ENCODE peak calls at places on chromosomes 12 and 14, in nine cellular contexts. W is A673; B is endothelial cell; D is Calu3; J is mucosa of descending colon; K is uterus; C is colonic mucosa; T is cardiac fibroblast; I is CD8-positive, alpha-beta T cell. E is an unnamed sample.

GRCh38 chr14:61178226-61179060 is 102.7 kb downstream of the TMEM30B start:
- DNase-seq in W (peak), B (no peak), D (peak), J (no peak), K (no peak), C (no peak), T (peak), I (no peak), E (no peak)

GRCh38 chr12:77777274-77777673 is 53.4 kb upstream of the NAV3 start:
- DNase-seq in W (no peak), B (no peak), D (no peak), J (no peak), K (no peak), C (no peak), T (no peak), I (no peak), E (no peak)

GRCh38 chr12:24820872-24821271 is 128.0 kb downstream of the BCAT1 start:
- DNase-seq in W (no peak), B (no peak), D (no peak), J (no peak), K (no peak), C (no peak), T (peak), I (no peak), E (no peak)

GRCh38 chr12:67648306-67649164 is at the start of gene DYRK2:
- DNase-seq in W (peak), B (peak), D (peak), J (peak), K (peak), C (peak), T (peak), I (peak), E (peak)

GRCh38 chr12:17216156-17216555 is 610.2 kb upstream of the LMO3 start:
- DNase-seq in W (peak), B (no peak), D (no peak), J (no peak), K (no peak), C (no peak), T (no peak), I (no peak), E (no peak)

GRCh38 chr14:77489051-77489450 is 9.6 kb downstream of the ISM2 start:
- DNase-seq in W (no peak), B (no peak), D (no peak), J (no peak), K (no peak), C (no peak), T (no peak), I (no peak), E (no peak)

GRCh38 chr14:74491952-74492351 is 1.2 kb downstream of the NPC2 start:
- DNase-seq in W (peak), B (no peak), D (no peak), J (no peak), K (no peak), C (peak), T (peak), I (no peak), E (no peak)

GRCh38 chr14:104975481-104976197 is 2.5 kb downstream of the AHNAK2 start:
- DNase-seq in W (no peak), B (peak), D (no peak), J (peak), K (no peak), C (no peak), T (no peak), I (no peak), E (no peak)

GRCh38 chr12:75162845-75163244 is 46.8 kb downstream of the KCNC2 start:
- DNase-seq in W (no peak), B (no peak), D (no peak), J (no peak), K (no peak), C (no peak), T (no peak), I (no peak), E (no peak)

GRCh38 chr14:101840649-101841365 is 79.3 kb downstream of the PPP2R5C start:
- DNase-seq in W (no peak), B (no peak), D (no peak), J (no peak), K (no peak), C (no peak), T (no peak), I (no peak), E (no peak)

GRCh38 chr12:57767876-57768275 is 998 bp upstream of the CYP27B1 start:
- DNase-seq in W (no peak), B (no peak), D (no peak), J (no peak), K (no peak), C (no peak), T (no peak), I (no peak), E (no peak)

GRCh38 chr12:57767317-57767716 is 439 bp upstream of the CYP27B1 start:
- DNase-seq in W (no peak), B (no peak), D (no peak), J (no peak), K (no peak), C (no peak), T (no peak), I (no peak), E (no peak)

GRCh38 chr12:57770734-57771133 is 1.2 kb downstream of the METTL1 start:
- DNase-seq in W (no peak), B (no peak), D (no peak), J (no peak), K (no peak), C (no peak), T (no peak), I (no peak), E (no peak)

GRCh38 chr12:57771271-57771872 is 533 bp downstream of the METTL1 start:
- DNase-seq in W (peak), B (peak), D (peak), J (peak), K (peak), C (peak), T (peak), I (peak), E (peak)

GRCh38 chr12:57769594-57769993 is 2.3 kb downstream of the METTL1 start:
- DNase-seq in W (no peak), B (no peak), D (no peak), J (no peak), K (no peak), C (no peak), T (no peak), I (no peak), E (no peak)
- TF ChIP-seq CTCF in W (no peak), B (no peak), D (no peak), J (no peak), K (no peak), C (no peak), T (no peak), I (no peak), E (no peak)

DNA sequence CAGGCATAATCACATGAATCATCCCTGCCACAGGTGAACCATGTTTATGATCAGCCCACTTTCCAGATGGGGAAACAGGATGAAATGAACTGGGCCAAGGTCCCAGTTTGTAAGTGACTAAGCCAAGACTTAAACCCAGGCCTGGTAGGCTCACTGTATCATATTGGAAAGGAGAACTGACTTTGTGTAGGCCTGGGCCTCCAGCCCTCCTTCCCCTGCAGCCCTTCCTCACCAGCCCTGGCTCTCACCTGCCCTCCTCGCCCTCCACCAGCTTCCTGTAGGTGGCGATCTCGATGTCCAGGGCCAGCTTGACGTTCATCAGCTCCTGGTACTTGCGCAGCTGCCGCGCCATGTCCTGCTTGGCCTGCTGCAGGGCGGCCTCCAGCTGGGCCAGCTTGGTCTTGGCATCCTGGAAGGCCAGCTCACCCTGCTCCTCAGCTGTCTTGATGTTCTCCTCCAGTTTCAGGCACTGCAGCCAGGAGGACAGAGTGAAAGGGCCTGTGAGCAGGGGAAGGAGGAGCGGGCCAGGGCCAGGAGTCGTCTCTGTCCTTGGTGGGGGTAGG is 19.8 kb downstream of the KRT80 start:
- DNase-seq in W (no peak), B (peak), D (peak), J (no peak), K (no peak), C (peak), T (no peak), I (no peak), E (peak)
- TF ChIP-seq CTCF in W (peak), B (peak), D (no peak), J (no peak), K (no peak), C (peak), T (peak), I (no peak), E (peak)

GRCh38 chr14:70087380-70087697 is 101.4 kb downstream of the SLC8A3 start:
- DNase-seq in W (no peak), B (no peak), D (no peak), J (no peak), K (no peak), C (no peak), T (no peak), I (no peak), E (no peak)
- TF ChIP-seq CTCF in W (no peak), B (no peak), D (no peak), J (no peak), K (no peak), C (no peak), T (no peak), I (no peak), E (no peak)

DNA sequence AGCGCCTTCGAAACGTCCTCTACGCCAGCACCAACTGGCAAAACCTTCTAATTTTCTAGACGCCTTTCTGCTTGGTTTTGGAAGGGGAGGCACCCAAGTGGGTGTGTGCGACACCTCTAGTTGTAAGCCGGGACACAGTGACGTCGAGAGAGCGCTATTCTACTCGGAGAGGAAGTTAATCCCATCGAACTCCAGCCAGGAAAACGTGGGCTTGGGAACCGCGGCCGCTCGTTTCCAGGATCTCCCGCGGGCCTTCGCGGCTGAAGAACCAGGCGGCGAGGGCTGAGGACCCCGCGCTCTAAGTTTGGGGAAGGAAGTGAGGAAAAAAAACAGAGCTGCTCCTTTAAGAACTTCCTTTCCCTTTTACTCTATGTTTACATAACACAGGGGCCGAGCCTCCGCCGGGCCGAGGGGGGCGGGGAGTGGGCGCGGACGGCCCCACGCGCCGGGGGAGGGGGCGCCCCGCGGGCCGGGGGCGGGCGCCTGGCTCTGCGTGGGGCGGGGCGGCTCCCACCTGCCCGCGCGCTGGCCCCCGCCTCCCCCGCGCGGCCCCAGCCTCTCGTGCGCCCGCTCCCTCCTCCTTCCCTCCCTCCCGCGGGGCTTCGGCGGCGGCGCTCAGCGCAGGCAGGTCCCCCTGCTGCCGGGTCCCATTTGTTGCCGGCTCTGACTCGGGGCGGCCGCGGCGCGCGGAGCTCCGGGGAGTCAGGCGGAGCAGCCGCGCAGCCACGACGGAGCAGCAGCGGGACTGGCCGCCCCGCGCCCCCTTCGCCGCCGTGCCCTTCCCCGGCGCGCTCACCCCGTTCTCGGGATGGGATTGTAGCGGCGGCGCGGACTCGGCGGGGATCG is at the start of gene PELI2:
- DNase-seq in W (peak), B (peak), D (peak), J (peak), K (peak), C (peak), T (peak), I (peak), E (peak)
- TF ChIP-seq CTCF in W (no peak), B (peak), D (no peak), J (no peak), K (no peak), C (no peak), T (no peak), I (no peak), E (peak)

DNA sequence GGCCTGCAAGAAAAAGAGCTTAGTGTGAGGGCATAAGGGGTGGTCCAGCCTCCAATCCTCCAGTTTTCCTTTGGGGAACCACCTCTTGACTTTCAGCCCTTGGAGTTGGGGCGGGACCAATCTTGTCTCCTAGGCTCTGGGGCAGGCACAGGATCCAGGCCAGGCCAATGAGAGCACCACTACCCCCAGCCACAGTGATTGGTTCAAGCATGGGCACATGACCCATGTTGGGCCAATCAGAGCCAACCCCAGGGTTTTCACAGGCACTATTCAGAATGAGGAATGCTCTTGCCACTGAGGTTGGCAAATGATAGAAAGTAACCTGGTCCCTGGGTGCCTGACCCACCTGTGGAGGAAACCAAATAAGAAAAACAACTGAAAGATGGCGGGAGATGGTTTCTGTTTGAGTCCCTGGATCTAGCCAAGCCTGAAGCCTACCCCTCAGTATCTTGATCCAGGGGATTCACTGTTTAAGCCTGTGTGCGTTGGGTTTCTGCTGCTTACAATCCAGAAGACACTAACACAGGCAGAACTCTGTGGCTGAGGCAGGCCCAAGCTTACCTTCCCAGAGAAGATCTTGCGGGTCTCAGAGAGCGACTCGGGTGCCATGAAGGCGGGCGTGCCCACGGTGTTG is 42.9 kb downstream of the P2RX4 start:
- DNase-seq in W (peak), B (no peak), D (no peak), J (no peak), K (no peak), C (no peak), T (no peak), I (no peak), E (no peak)
- TF ChIP-seq CTCF in W (no peak), B (no peak), D (no peak), J (no peak), K (no peak), C (no peak), T (no peak), I (no peak), E (no peak)

DNA sequence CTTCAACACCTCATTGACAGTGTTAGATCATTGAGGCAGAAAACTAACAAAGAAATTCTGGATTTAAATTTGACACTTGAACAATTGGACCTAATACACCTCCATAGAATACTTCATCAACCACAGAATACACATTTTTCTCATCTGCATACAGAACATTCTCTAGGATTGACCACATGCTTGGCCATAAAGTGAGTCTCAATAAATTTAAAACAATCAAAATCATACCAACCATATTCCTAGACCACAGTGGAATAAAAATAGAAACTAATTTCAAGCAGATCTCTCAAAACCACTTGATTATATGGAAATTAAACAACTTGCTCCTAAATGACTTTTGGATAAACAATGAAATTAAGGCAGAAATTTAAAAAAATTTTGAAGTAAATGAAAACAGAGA is 82.3 kb downstream of the SLC38A4 start:
- DNase-seq in W (no peak), B (no peak), D (no peak), J (no peak), K (no peak), C (no peak), T (no peak), I (no peak), E (no peak)
- TF ChIP-seq CTCF in W (no peak), B (no peak), D (no peak), J (no peak), K (no peak), C (no peak), T (no peak), I (no peak), E (no peak)

DNA sequence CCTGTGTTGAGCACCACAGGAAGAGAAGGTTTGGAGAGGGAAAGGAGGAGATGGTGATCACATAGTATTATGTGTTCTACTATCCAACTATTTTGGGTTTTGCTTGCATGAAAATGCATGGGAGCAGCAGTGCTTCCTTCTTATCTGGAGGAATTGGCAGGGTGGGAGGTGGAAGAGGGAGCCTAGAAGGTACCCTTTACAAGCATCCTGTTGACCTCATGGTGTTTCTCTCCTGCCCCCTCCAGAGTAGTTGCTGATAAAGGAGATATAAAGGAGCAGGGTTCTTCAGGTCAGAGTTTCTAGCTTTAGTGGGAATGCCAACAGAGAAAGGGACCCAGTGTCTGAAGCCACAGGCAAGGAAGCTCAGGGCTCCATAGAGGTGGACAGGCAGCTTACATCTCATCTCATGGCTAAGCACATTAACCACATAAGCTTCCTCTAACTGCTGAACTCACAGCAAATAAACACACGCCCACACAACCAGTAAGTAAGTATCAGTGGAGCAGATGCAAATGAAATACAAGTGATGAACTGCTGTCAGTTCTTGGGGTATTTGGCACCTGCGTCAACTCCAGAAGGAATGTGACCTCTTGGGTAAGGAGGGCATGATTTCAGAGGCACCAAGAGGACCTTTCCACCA is 174.2 kb upstream of the SLC38A2 start:
- DNase-seq in W (peak), B (no peak), D (no peak), J (no peak), K (no peak), C (no peak), T (peak), I (no peak), E (no peak)
- TF ChIP-seq CTCF in W (no peak), B (no peak), D (no peak), J (no peak), K (no peak), C (no peak), T (no peak), I (no peak), E (no peak)

GRCh38 chr12:51889216-51890134 is 1.6 kb downstream of the ANKRD33 start:
- DNase-seq in W (no peak), B (no peak), D (no peak), J (no peak), K (no peak), C (no peak), T (peak), I (no peak), E (no peak)
- TF ChIP-seq CTCF in W (peak), B (peak), D (no peak), J (no peak), K (no peak), C (no peak), T (peak), I (no peak), E (peak)

GRCh38 chr14:59882957-59883356 is 12.4 kb upstream of the RTN1 start:
- DNase-seq in W (peak), B (no peak), D (no peak), J (no peak), K (no peak), C (no peak), T (no peak), I (no peak), E (no peak)
- TF ChIP-seq CTCF in W (peak), B (peak), D (peak), J (no peak), K (no peak), C (peak), T (peak), I (no peak), E (peak)

E was measured in progenitor cell of endocrine pancreas.